ENCODE peak calls at places on chromosomes 6 and 20, in seven cellular contexts. G is fibroblast of lung; H is testis; A is PC-3; E is CD8-positive, alpha-beta memory T cell; L is osteoblast; Q is neural progenitor cell. T is an unnamed sample. For H3K4me1, the result is how much of the 10 kb centered on the place peaks cover.

GRCh38 chr20:62215991-62216635 is 4.0 kb downstream of the HRH3 start:
- DNase-seq in Q (no peak), H (no peak), A (no peak), G (no peak), L (peak), E (no peak), T (no peak)

GRCh38 chr20:37534401-37535157 is 6.9 kb upstream of the BLCAP start:
- DNase-seq in A (peak), E (peak), Q (peak), G (peak), H (peak), L (no peak), T (no peak)

GRCh38 chr20:64041040-64041780 is 5.2 kb downstream of the C20orf204 start:
- DNase-seq in E (no peak), L (peak), Q (no peak), A (no peak), H (no peak), G (no peak), T (no peak)

GRCh38 chr6:136846046-136846445 is 23.7 kb downstream of the PEX7 start:
- DNase-seq in A (peak), L (no peak), E (peak), H (peak), G (peak), Q (peak), T (no peak)

GRCh38 chr20:5000263-5001173 is 792 bp downstream of the SLC23A2 start:
- DNase-seq in A (no peak), E (peak), G (no peak), L (peak), Q (peak), H (peak), T (no peak)

GRCh38 chr6:106702451-106703110 is 73.2 kb downstream of the QRSL1 start:
- DNase-seq in H (no peak), A (no peak), E (no peak), L (no peak), Q (no peak), G (no peak), T (no peak)

GRCh38 chr6:14658909-14659561 is 541.5 kb downstream of the CD83 start:
- DNase-seq in E (no peak), G (no peak), A (peak), H (no peak), Q (no peak), L (no peak), T (peak)

GRCh38 chr20:62066339-62066982 is 780 bp upstream of the TAF4 start:
- DNase-seq in E (no peak), L (no peak), H (peak), Q (peak), G (peak), A (peak), T (no peak)

GRCh38 chr20:49631856-49632418 is 64.0 kb upstream of the PTGIS start:
- DNase-seq in E (no peak), G (no peak), A (no peak), H (no peak), L (no peak), Q (peak), T (no peak)

GRCh38 chr20:5718896-5719595 is 31.2 kb upstream of the SHLD1 start:
- DNase-seq in L (no peak), H (no peak), A (no peak), G (no peak), Q (no peak), E (no peak), T (no peak)

GRCh38 chr6:131281471-131282270 is 146.4 kb downstream of the AKAP7 start:
- DNase-seq in Q (peak), L (no peak), G (peak), A (no peak), H (peak), E (peak), T (no peak)

DNA sequence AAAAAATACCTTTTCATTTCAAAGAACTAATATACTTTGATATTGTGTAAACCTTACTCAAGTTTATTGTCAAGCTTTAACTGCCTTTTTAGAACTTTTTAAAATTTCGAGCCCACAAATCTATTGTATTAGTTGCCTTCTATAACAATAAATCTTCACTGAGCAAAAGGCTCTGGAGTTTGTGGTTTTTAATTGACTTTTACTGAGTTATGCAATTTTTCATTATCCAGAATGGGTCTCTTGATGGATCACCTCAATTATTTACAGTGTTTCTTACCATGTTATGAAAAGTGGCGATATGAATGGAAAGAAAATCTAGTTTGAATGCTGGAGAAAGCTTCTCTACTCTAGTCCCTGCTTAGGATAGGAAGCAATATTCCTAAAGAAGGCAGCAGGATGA is 4.9 kb downstream of the ID4 start:
- DNase-seq in E (no peak), H (no peak), G (no peak), L (no peak), Q (no peak), A (no peak), T (no peak)
- H3K4me1 ChIP-seq in E (under half), H (under half), G (under half), L (under half), Q (half or more), A (under half), T (under half)

GRCh38 chr6:34158876-34159275 is 13.0 kb upstream of the GRM4 start:
- DNase-seq in L (no peak), A (no peak), H (no peak), G (no peak), E (no peak), Q (no peak), T (no peak)

GRCh38 chr6:34157851-34158250 is 12.0 kb upstream of the GRM4 start:
- DNase-seq in H (no peak), L (peak), E (no peak), A (no peak), G (no peak), Q (no peak), T (no peak)

GRCh38 chr6:34159844-34160243 is 14.0 kb upstream of the GRM4 start:
- DNase-seq in A (no peak), H (no peak), E (no peak), L (no peak), G (no peak), Q (no peak), T (no peak)

GRCh38 chr6:34157236-34157830 is 11.4 kb upstream of the GRM4 start:
- DNase-seq in E (no peak), H (no peak), L (peak), Q (no peak), G (no peak), A (no peak), T (no peak)

GRCh38 chr6:34161857-34162515 is 16.1 kb upstream of the GRM4 start:
- DNase-seq in H (no peak), G (no peak), Q (no peak), A (no peak), E (no peak), L (peak), T (no peak)
- H3K4me1 ChIP-seq in H (under half), G (under half), Q (under half), A (under half), E (under half), L (under half), T (under half)

DNA sequence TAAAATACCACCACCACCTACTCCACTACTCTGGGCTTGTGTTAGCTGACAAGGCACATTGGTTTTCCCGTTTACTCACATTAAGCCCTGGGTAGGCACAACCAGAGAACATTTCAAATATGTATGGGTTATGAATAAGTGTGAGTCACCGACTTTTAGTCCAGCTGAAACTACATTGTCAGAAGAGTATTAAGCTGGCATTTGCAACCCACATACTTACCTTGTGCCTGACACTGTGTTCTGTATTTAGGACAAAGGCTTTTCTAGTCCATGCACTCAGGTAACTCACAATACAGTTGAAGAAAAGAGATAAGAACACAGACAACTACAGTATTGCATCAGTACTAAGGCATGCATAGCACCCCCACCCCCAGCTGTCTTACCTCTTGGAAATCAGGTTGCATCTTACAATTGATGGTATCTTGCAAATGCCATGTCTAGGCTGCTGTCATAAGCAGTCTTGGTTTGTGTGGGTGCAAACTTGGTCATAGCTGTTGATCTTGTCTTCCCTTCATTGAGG is 40.3 kb upstream of the AHI1 start:
- DNase-seq in L (peak), E (no peak), H (no peak), G (peak), Q (no peak), A (peak), T (no peak)
- H3K4me1 ChIP-seq in L (under half), E (under half), H (under half), G (under half), Q (under half), A (under half), T (under half)

DNA sequence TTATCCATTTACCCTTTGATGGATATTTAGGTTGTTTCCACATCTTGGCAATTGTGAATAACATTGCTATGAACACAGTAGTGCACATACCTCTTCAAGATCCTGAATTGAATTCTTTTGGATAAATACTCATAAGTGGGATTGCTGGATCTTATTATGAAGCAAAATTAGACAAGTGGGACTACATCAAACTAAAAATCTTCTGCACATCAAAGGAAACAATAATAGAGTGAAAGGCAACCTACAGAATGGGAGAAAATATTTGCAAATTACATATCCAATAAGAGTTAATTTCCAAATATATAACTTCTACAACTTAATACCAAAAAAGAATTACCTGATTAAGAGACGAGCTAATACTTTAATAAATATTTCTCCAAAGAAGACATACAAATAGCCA is 38.4 kb upstream of the BCAS1 start:
- DNase-seq in G (no peak), L (no peak), H (no peak), A (no peak), Q (no peak), E (no peak), T (no peak)
- H3K4me1 ChIP-seq in G (under half), L (under half), H (under half), A (under half), Q (under half), E (under half), T (under half)

GRCh38 chr20:46011631-46012482 is 3.1 kb downstream of the MMP9 start:
- DNase-seq in Q (peak), L (peak), E (no peak), G (peak), H (peak), A (peak), T (no peak)
- H3K4me1 ChIP-seq in Q (under half), L (under half), E (half or more), G (under half), H (under half), A (under half), T (under half)